ENCODE peak calls at places on chromosomes 6 and 20, in four cellular contexts. One of them, this sample, is unnamed.

GRCh38 chr20:54479138-54479906 is 3.9 kb downstream of the DOK5 start:
- DNase-seq in heart left ventricle: no peak
- DNase-seq in upper lobe of right lung: no peak
- DNase-seq in lung: no peak
- DNase-seq in this sample: no peak

GRCh38 chr6:124984668-124985338 is 22.6 kb downstream of the RNF217 start:
- DNase-seq in heart left ventricle: no peak
- DNase-seq in upper lobe of right lung: no peak
- DNase-seq in lung: no peak
- DNase-seq in this sample: no peak

GRCh38 chr6:168999392-168999791 is 254.3 kb downstream of the THBS2 start:
- DNase-seq in heart left ventricle: no peak
- DNase-seq in upper lobe of right lung: no peak
- DNase-seq in lung: no peak
- DNase-seq in this sample: no peak

GRCh38 chr6:87099472-87099871 is 4.6 kb upstream of the CGA start:
- DNase-seq in heart left ventricle: no peak
- DNase-seq in upper lobe of right lung: no peak
- DNase-seq in lung: no peak
- DNase-seq in this sample: no peak

GRCh38 chr20:36085686-36086267 is 68.8 kb upstream of the EPB41L1 start:
- DNase-seq in heart left ventricle: no peak
- DNase-seq in upper lobe of right lung: peak
- DNase-seq in lung: peak
- DNase-seq in this sample: no peak

GRCh38 chr6:136990754-136991153 is 54.0 kb downstream of the IL20RA start:
- DNase-seq in heart left ventricle: no peak
- DNase-seq in upper lobe of right lung: no peak
- DNase-seq in lung: no peak
- DNase-seq in this sample: no peak

GRCh38 chr20:63678071-63678470 is 18.4 kb upstream of the TNFRSF6B start:
- DNase-seq in heart left ventricle: no peak
- DNase-seq in upper lobe of right lung: no peak
- DNase-seq in lung: no peak
- DNase-seq in this sample: no peak

GRCh38 chr6:14074723-14075503 is 42.7 kb upstream of the CD83 start:
- DNase-seq in heart left ventricle: no peak
- DNase-seq in upper lobe of right lung: no peak
- DNase-seq in lung: no peak
- DNase-seq in this sample: no peak

GRCh38 chr20:64055893-64056638 is 6.6 kb upstream of the SOX18 start:
- DNase-seq in heart left ventricle: peak
- DNase-seq in upper lobe of right lung: no peak
- DNase-seq in lung: no peak
- DNase-seq in this sample: no peak

GRCh38 chr20:31527266-31527665 is 13.0 kb downstream of the HM13 start:
- DNase-seq in heart left ventricle: no peak
- DNase-seq in upper lobe of right lung: no peak
- DNase-seq in lung: no peak
- DNase-seq in this sample: no peak

GRCh38 chr6:168666751-168667427 is 225.9 kb downstream of the SMOC2 start:
- DNase-seq in heart left ventricle: no peak
- DNase-seq in upper lobe of right lung: peak
- DNase-seq in lung: no peak
- DNase-seq in this sample: no peak

DNA sequence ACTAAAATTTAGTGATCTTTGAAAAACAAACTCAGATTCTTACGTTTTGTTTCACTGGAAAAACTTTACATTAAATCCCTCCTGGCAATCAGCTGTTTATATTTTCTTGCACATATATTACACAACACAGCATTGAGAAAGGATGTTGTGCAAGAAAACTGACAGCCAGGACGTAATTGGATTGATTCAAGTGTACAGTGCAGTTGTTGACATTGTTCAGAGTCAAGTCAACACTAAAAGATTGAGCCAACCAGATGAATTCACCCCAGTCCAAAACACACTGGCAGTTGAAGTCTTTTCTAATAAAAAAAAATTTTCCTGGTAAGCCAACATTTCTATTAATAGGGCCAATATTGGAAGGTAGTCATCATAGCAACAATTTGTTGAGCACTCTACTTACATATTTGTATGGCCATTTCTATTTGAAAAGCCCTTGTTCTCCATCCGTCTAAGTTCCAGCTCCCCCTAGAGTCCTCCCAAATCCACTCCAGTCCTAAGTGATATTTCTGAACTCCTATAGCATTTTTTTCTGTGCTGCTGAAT is 20.9 kb upstream of the VNN1 start:
- DNase-seq in heart left ventricle: no peak
- DNase-seq in upper lobe of right lung: no peak
- DNase-seq in lung: no peak
- DNase-seq in this sample: no peak
- TF ChIP-seq CTCF in heart left ventricle: no peak
- TF ChIP-seq CTCF in upper lobe of right lung: peak
- TF ChIP-seq CTCF in lung: no peak
- TF ChIP-seq CTCF in this sample: no peak

GRCh38 chr6:42025066-42025789 is 25.1 kb upstream of the TAF8 start:
- DNase-seq in heart left ventricle: no peak
- DNase-seq in upper lobe of right lung: no peak
- DNase-seq in lung: no peak
- DNase-seq in this sample: no peak

GRCh38 chr6:42029062-42029685 is 21.1 kb upstream of the TAF8 start:
- DNase-seq in heart left ventricle: no peak
- DNase-seq in upper lobe of right lung: no peak
- DNase-seq in lung: no peak
- DNase-seq in this sample: no peak

GRCh38 chr6:42025790-42026311 is 24.5 kb upstream of the TAF8 start:
- DNase-seq in heart left ventricle: no peak
- DNase-seq in upper lobe of right lung: no peak
- DNase-seq in lung: no peak
- DNase-seq in this sample: no peak

GRCh38 chr6:42028234-42029061 is 21.9 kb upstream of the TAF8 start:
- DNase-seq in heart left ventricle: no peak
- DNase-seq in upper lobe of right lung: no peak
- DNase-seq in lung: peak
- DNase-seq in this sample: no peak

GRCh38 chr6:42026540-42026939 is 23.8 kb upstream of the TAF8 start:
- DNase-seq in heart left ventricle: no peak
- DNase-seq in upper lobe of right lung: no peak
- DNase-seq in lung: no peak
- DNase-seq in this sample: no peak
- H3K27ac ChIP-seq in heart left ventricle: no peak
- H3K27ac ChIP-seq in upper lobe of right lung: no peak
- H3K27ac ChIP-seq in lung: no peak
- H3K27ac ChIP-seq in this sample: no peak

GRCh38 chr20:56798634-56799033 is 169.5 kb downstream of the TFAP2C start:
- DNase-seq in heart left ventricle: no peak
- DNase-seq in upper lobe of right lung: no peak
- DNase-seq in lung: no peak
- DNase-seq in this sample: no peak

GRCh38 chr20:56802805-56803204 is 173.7 kb downstream of the TFAP2C start:
- DNase-seq in heart left ventricle: no peak
- DNase-seq in upper lobe of right lung: no peak
- DNase-seq in lung: no peak
- DNase-seq in this sample: no peak

GRCh38 chr20:56799187-56799586 is 170.1 kb downstream of the TFAP2C start:
- DNase-seq in heart left ventricle: no peak
- DNase-seq in upper lobe of right lung: no peak
- DNase-seq in lung: no peak
- DNase-seq in this sample: no peak

GRCh38 chr20:56801991-56802740 is 173.1 kb downstream of the TFAP2C start:
- DNase-seq in heart left ventricle: no peak
- DNase-seq in upper lobe of right lung: no peak
- DNase-seq in lung: no peak
- DNase-seq in this sample: no peak

GRCh38 chr20:56800088-56800487 is 171.0 kb downstream of the TFAP2C start:
- DNase-seq in heart left ventricle: no peak
- DNase-seq in upper lobe of right lung: no peak
- DNase-seq in lung: no peak
- DNase-seq in this sample: no peak
- TF ChIP-seq CTCF in heart left ventricle: no peak
- TF ChIP-seq CTCF in upper lobe of right lung: no peak
- TF ChIP-seq CTCF in lung: no peak
- TF ChIP-seq CTCF in this sample: no peak

GRCh38 chr6:167129159-167129558 is 6.3 kb downstream of the CCR6 start:
- DNase-seq in heart left ventricle: no peak
- DNase-seq in upper lobe of right lung: no peak
- DNase-seq in lung: no peak
- DNase-seq in this sample: no peak

GRCh38 chr6:167130712-167131684 is 8.1 kb downstream of the CCR6 start:
- DNase-seq in heart left ventricle: no peak
- DNase-seq in upper lobe of right lung: no peak
- DNase-seq in lung: peak
- DNase-seq in this sample: no peak

GRCh38 chr6:167127785-167128531 is 5.1 kb downstream of the CCR6 start:
- DNase-seq in heart left ventricle: no peak
- DNase-seq in upper lobe of right lung: no peak
- DNase-seq in lung: no peak
- DNase-seq in this sample: no peak

GRCh38 chr6:167130008-167130677 is 7.2 kb downstream of the CCR6 start:
- DNase-seq in heart left ventricle: no peak
- DNase-seq in upper lobe of right lung: no peak
- DNase-seq in lung: no peak
- DNase-seq in this sample: no peak

GRCh38 chr6:167129588-167129987 is 6.7 kb downstream of the CCR6 start:
- DNase-seq in heart left ventricle: no peak
- DNase-seq in upper lobe of right lung: no peak
- DNase-seq in lung: no peak
- DNase-seq in this sample: no peak
- H3K27ac ChIP-seq in heart left ventricle: no peak
- H3K27ac ChIP-seq in upper lobe of right lung: no peak
- H3K27ac ChIP-seq in lung: no peak
- H3K27ac ChIP-seq in this sample: no peak

DNA sequence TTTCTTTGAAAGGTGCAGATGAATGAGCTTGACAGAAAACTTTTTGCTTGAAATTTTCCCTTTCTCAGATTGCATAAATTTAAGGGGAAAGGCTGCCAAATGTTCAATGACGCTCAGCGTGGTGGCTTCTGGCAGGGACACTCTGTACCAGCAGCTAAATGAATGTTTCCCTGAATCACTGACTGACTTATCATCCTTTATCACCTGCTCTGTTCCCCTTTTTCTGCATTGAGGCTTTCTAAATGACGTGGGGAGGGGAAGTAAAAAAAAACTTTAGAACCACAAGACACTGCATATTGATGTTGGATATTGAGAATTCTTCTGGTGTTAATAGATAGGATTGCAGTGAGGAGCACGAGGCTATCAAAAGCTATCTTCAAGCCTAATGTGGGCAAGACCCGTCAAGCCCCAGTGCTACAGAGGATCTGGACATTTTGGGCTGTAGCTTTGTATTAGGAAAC is 46.9 kb upstream of the ENPP5 start:
- DNase-seq in heart left ventricle: no peak
- DNase-seq in upper lobe of right lung: no peak
- DNase-seq in lung: no peak
- DNase-seq in this sample: no peak
- TF ChIP-seq CTCF in heart left ventricle: no peak
- TF ChIP-seq CTCF in upper lobe of right lung: no peak
- TF ChIP-seq CTCF in lung: no peak
- TF ChIP-seq CTCF in this sample: no peak

DNA sequence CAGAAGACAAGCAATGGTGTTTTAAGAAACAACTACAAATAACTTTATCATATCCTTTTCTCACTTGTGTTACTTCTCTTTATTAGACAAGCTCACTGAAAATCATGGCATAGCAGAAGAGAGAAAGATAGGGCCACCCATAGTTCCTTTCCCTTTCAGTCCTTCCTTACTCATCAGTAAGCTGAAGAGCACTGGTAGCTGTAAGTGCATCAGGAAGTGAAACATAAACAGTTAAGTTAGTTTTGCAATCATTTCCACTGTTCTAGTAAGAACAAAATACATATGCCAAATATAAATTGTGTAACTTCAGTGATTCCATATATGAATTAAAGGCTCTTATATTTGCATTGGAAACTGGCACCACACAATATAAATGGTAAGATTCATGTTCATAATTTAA is 220.0 kb downstream of the HACE1 start:
- DNase-seq in heart left ventricle: no peak
- DNase-seq in upper lobe of right lung: no peak
- DNase-seq in lung: no peak
- DNase-seq in this sample: no peak
- H3K27ac ChIP-seq in heart left ventricle: peak
- H3K27ac ChIP-seq in upper lobe of right lung: peak
- H3K27ac ChIP-seq in lung: peak
- H3K27ac ChIP-seq in this sample: no peak

DNA sequence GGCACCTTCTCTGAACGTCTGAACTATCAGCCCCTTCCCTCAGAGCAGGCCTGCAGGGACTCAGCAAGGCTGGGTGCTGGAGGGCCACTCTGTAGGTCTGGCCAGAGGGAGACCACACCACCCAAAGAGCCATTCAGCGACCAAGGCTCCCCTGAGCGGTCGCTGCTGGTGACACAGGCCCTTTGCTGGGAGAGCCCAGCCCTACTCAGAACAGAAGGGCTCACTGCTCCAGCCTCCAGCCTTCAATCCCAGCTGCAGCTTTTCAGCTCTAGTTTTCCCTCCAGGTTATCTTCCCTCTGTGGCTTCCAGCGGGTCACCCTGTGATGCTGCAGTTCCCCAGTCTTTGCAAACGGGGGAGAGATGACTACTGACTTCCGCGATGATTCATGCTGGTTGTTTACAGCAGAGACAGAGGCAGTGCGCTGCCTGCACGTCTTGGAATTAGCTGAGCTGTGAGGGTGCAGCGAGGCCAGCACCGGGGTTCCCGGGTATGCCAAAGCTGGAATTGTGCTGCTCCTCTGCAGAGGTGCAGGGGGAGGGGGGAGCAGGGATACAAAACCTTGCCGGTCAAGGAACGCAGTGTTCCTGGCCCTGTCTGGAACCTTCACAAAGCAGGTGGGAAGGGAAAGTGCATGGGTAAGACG is 161.4 kb downstream of the LY86 start:
- DNase-seq in heart left ventricle: peak
- DNase-seq in upper lobe of right lung: peak
- DNase-seq in lung: peak
- DNase-seq in this sample: no peak
- TF ChIP-seq CTCF in heart left ventricle: no peak
- TF ChIP-seq CTCF in upper lobe of right lung: no peak
- TF ChIP-seq CTCF in lung: no peak
- TF ChIP-seq CTCF in this sample: no peak

This sample was measured in thoracic aorta.